ENCODE peak calls at places on chromosome 21, in eight cellular contexts. One of them, this sample, is unnamed.

GRCh38 chr21:18144341-18144740 is 100.3 kb upstream of the CHODL start:
- DNase-seq in fibroblast of pulmonary artery: no peak
- DNase-seq in psoas muscle: no peak
- DNase-seq in heart right ventricle: no peak
- DNase-seq in upper lobe of right lung: no peak
- DNase-seq in right lobe of liver: no peak
- DNase-seq in ascending aorta: no peak
- DNase-seq in MM.1S: no peak
- DNase-seq in this sample: no peak

GRCh38 chr21:33441489-33442477 is 38.0 kb downstream of the TMEM50B start:
- DNase-seq in MM.1S: no peak
- DNase-seq in heart right ventricle: peak
- DNase-seq in fibroblast of pulmonary artery: peak
- DNase-seq in psoas muscle: peak
- DNase-seq in ascending aorta: peak
- DNase-seq in right lobe of liver: no peak
- DNase-seq in upper lobe of right lung: no peak
- DNase-seq in this sample: no peak

GRCh38 chr21:17988038-17988437 is 168.9 kb upstream of the C21orf91 start:
- DNase-seq in psoas muscle: no peak
- DNase-seq in upper lobe of right lung: no peak
- DNase-seq in ascending aorta: no peak
- DNase-seq in right lobe of liver: no peak
- DNase-seq in heart right ventricle: no peak
- DNase-seq in MM.1S: no peak
- DNase-seq in fibroblast of pulmonary artery: no peak
- DNase-seq in this sample: no peak

GRCh38 chr21:28928578-28929124 is 64.0 kb downstream of the LTN1 start:
- DNase-seq in right lobe of liver: no peak
- DNase-seq in heart right ventricle: no peak
- DNase-seq in fibroblast of pulmonary artery: no peak
- DNase-seq in ascending aorta: no peak
- DNase-seq in psoas muscle: no peak
- DNase-seq in upper lobe of right lung: no peak
- DNase-seq in MM.1S: no peak
- DNase-seq in this sample: no peak

GRCh38 chr21:26849428-26850115 is 4.4 kb upstream of the ADAMTS1 start:
- DNase-seq in right lobe of liver: no peak
- DNase-seq in heart right ventricle: peak
- DNase-seq in MM.1S: peak
- DNase-seq in upper lobe of right lung: no peak
- DNase-seq in ascending aorta: no peak
- DNase-seq in psoas muscle: no peak
- DNase-seq in fibroblast of pulmonary artery: peak
- DNase-seq in this sample: no peak

GRCh38 chr21:33121715-33122475 is 52.0 kb downstream of the OLIG1 start:
- DNase-seq in ascending aorta: no peak
- DNase-seq in MM.1S: peak
- DNase-seq in psoas muscle: no peak
- DNase-seq in fibroblast of pulmonary artery: peak
- DNase-seq in heart right ventricle: no peak
- DNase-seq in upper lobe of right lung: no peak
- DNase-seq in right lobe of liver: no peak
- DNase-seq in this sample: no peak

GRCh38 chr21:36155603-36156338 is 853 bp upstream of the DOP1B start:
- DNase-seq in fibroblast of pulmonary artery: no peak
- DNase-seq in MM.1S: no peak
- DNase-seq in ascending aorta: no peak
- DNase-seq in psoas muscle: peak
- DNase-seq in right lobe of liver: no peak
- DNase-seq in upper lobe of right lung: peak
- DNase-seq in heart right ventricle: no peak
- DNase-seq in this sample: no peak

GRCh38 chr21:25658427-25658980 is 19.4 kb downstream of the JAM2 start:
- DNase-seq in psoas muscle: no peak
- DNase-seq in fibroblast of pulmonary artery: no peak
- DNase-seq in MM.1S: no peak
- DNase-seq in right lobe of liver: no peak
- DNase-seq in upper lobe of right lung: no peak
- DNase-seq in ascending aorta: no peak
- DNase-seq in heart right ventricle: no peak
- DNase-seq in this sample: no peak

GRCh38 chr21:36725793-36726386 is 27.0 kb downstream of the SIM2 start:
- DNase-seq in right lobe of liver: peak
- DNase-seq in upper lobe of right lung: peak
- DNase-seq in MM.1S: no peak
- DNase-seq in ascending aorta: no peak
- DNase-seq in fibroblast of pulmonary artery: no peak
- DNase-seq in heart right ventricle: no peak
- DNase-seq in psoas muscle: no peak
- DNase-seq in this sample: peak

GRCh38 chr21:16532841-16533240 is 803.1 kb downstream of the USP25 start:
- DNase-seq in fibroblast of pulmonary artery: peak
- DNase-seq in heart right ventricle: no peak
- DNase-seq in psoas muscle: no peak
- DNase-seq in MM.1S: no peak
- DNase-seq in ascending aorta: no peak
- DNase-seq in upper lobe of right lung: no peak
- DNase-seq in right lobe of liver: no peak
- DNase-seq in this sample: no peak

GRCh38 chr21:38178653-38179503 is 77.9 kb upstream of the KCNJ15 start:
- DNase-seq in fibroblast of pulmonary artery: no peak
- DNase-seq in MM.1S: no peak
- DNase-seq in ascending aorta: no peak
- DNase-seq in upper lobe of right lung: no peak
- DNase-seq in heart right ventricle: no peak
- DNase-seq in right lobe of liver: no peak
- DNase-seq in psoas muscle: no peak
- DNase-seq in this sample: no peak

GRCh38 chr21:18253252-18253651 is 8.6 kb downstream of the CHODL start:
- DNase-seq in psoas muscle: no peak
- DNase-seq in upper lobe of right lung: no peak
- DNase-seq in ascending aorta: no peak
- DNase-seq in right lobe of liver: no peak
- DNase-seq in MM.1S: no peak
- DNase-seq in heart right ventricle: no peak
- DNase-seq in fibroblast of pulmonary artery: no peak
- DNase-seq in this sample: no peak

GRCh38 chr21:39346671-39347327 is 2.1 kb downstream of the HMGN1 start:
- DNase-seq in psoas muscle: no peak
- DNase-seq in MM.1S: no peak
- DNase-seq in right lobe of liver: no peak
- DNase-seq in fibroblast of pulmonary artery: no peak
- DNase-seq in heart right ventricle: no peak
- DNase-seq in upper lobe of right lung: no peak
- DNase-seq in ascending aorta: no peak
- DNase-seq in this sample: no peak

GRCh38 chr21:25572895-25573310 is 34.4 kb downstream of the MRPL39 start:
- DNase-seq in upper lobe of right lung: no peak
- DNase-seq in fibroblast of pulmonary artery: peak
- DNase-seq in psoas muscle: no peak
- DNase-seq in ascending aorta: no peak
- DNase-seq in right lobe of liver: no peak
- DNase-seq in heart right ventricle: no peak
- DNase-seq in MM.1S: peak
- DNase-seq in this sample: no peak

GRCh38 chr21:18741954-18742353 is 338.4 kb upstream of the TMPRSS15 start:
- DNase-seq in MM.1S: no peak
- DNase-seq in right lobe of liver: no peak
- DNase-seq in heart right ventricle: no peak
- DNase-seq in fibroblast of pulmonary artery: no peak
- DNase-seq in ascending aorta: no peak
- DNase-seq in psoas muscle: no peak
- DNase-seq in upper lobe of right lung: no peak
- DNase-seq in this sample: no peak

GRCh38 chr21:35311985-35312384 is 262.9 kb upstream of the RUNX1 start:
- DNase-seq in right lobe of liver: no peak
- DNase-seq in MM.1S: no peak
- DNase-seq in fibroblast of pulmonary artery: no peak
- DNase-seq in psoas muscle: no peak
- DNase-seq in upper lobe of right lung: no peak
- DNase-seq in heart right ventricle: no peak
- DNase-seq in ascending aorta: no peak
- DNase-seq in this sample: no peak

GRCh38 chr21:25586242-25586805 is 21.0 kb downstream of the MRPL39 start:
- DNase-seq in ascending aorta: no peak
- DNase-seq in heart right ventricle: no peak
- DNase-seq in MM.1S: no peak
- DNase-seq in psoas muscle: no peak
- DNase-seq in right lobe of liver: no peak
- DNase-seq in upper lobe of right lung: no peak
- DNase-seq in fibroblast of pulmonary artery: no peak
- DNase-seq in this sample: no peak

GRCh38 chr21:45072166-45072962 is 2.0 kb upstream of the ADARB1 start:
- DNase-seq in ascending aorta: peak
- DNase-seq in heart right ventricle: no peak
- DNase-seq in MM.1S: no peak
- DNase-seq in psoas muscle: no peak
- DNase-seq in right lobe of liver: no peak
- DNase-seq in upper lobe of right lung: no peak
- DNase-seq in fibroblast of pulmonary artery: no peak
- DNase-seq in this sample: peak

GRCh38 chr21:45073301-45074047 is 906 bp upstream of the ADARB1 start:
- DNase-seq in ascending aorta: peak
- DNase-seq in right lobe of liver: no peak
- DNase-seq in MM.1S: no peak
- DNase-seq in heart right ventricle: no peak
- DNase-seq in psoas muscle: peak
- DNase-seq in upper lobe of right lung: peak
- DNase-seq in fibroblast of pulmonary artery: no peak
- DNase-seq in this sample: no peak

GRCh38 chr21:45074048-45074817 is at the start of gene ADARB1:
- DNase-seq in MM.1S: peak
- DNase-seq in psoas muscle: peak
- DNase-seq in upper lobe of right lung: peak
- DNase-seq in heart right ventricle: peak
- DNase-seq in fibroblast of pulmonary artery: peak
- DNase-seq in ascending aorta: peak
- DNase-seq in right lobe of liver: peak
- DNase-seq in this sample: no peak

GRCh38 chr21:45071396-45072165 is 2.8 kb upstream of the ADARB1 start:
- DNase-seq in right lobe of liver: no peak
- DNase-seq in MM.1S: no peak
- DNase-seq in psoas muscle: no peak
- DNase-seq in ascending aorta: no peak
- DNase-seq in upper lobe of right lung: no peak
- DNase-seq in heart right ventricle: no peak
- DNase-seq in fibroblast of pulmonary artery: no peak
- DNase-seq in this sample: peak

DNA sequence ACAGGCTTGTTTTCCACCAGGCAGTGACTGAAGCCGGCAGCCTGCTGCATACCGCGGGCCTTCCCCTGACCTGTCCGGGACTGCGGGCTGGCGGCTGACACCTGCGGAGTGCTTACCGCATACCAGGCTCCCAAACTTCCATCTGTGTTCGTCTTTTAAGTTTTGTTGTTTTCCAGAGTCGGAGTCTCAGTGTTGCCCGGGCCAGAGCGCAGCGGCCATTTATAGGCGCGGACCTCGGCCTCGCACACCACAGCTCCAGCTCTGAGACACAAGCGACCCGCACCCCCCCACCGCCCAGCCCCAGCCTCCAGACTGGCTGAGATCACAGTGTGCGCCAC is 1.4 kb upstream of the ADARB1 start:
- DNase-seq in upper lobe of right lung: no peak
- DNase-seq in right lobe of liver: no peak
- DNase-seq in heart right ventricle: no peak
- DNase-seq in MM.1S: no peak
- DNase-seq in ascending aorta: no peak
- DNase-seq in fibroblast of pulmonary artery: no peak
- DNase-seq in psoas muscle: no peak
- DNase-seq in this sample: no peak
- H3K4me3 ChIP-seq in upper lobe of right lung: peak
- H3K4me3 ChIP-seq in right lobe of liver: no peak
- H3K4me3 ChIP-seq in heart right ventricle: no peak
- H3K4me3 ChIP-seq in MM.1S: no peak
- H3K4me3 ChIP-seq in ascending aorta: no peak
- H3K4me3 ChIP-seq in fibroblast of pulmonary artery: no peak
- H3K4me3 ChIP-seq in psoas muscle: peak
- H3K4me3 ChIP-seq in this sample: no peak

DNA sequence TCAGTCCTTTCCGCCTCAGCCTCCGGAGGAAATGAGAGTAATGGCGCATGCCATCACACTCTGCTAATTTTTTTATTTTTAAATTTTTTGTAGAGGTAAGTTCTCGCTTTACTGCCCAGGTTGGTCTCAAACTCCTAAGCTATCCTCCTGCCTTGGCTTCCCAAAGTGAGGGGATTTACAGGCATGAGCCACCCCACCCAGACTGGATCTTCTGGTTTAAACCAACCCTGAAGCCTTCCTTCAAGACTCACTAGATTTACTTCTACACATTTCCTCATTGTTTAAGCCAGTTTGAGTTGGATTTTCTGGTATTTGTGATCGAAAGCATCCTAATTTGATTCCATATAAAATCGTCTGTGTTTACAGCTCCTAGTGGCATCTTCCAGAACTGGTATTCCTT is 23.1 kb upstream of the SCAF4 start:
- DNase-seq in ascending aorta: no peak
- DNase-seq in heart right ventricle: no peak
- DNase-seq in fibroblast of pulmonary artery: no peak
- DNase-seq in right lobe of liver: no peak
- DNase-seq in upper lobe of right lung: no peak
- DNase-seq in psoas muscle: no peak
- DNase-seq in MM.1S: no peak
- DNase-seq in this sample: no peak
- TF ChIP-seq CTCF in ascending aorta: no peak
- TF ChIP-seq CTCF in heart right ventricle: no peak
- TF ChIP-seq CTCF in fibroblast of pulmonary artery: no peak
- TF ChIP-seq CTCF in right lobe of liver: no peak
- TF ChIP-seq CTCF in upper lobe of right lung: no peak
- TF ChIP-seq CTCF in psoas muscle: no peak
- TF ChIP-seq CTCF in MM.1S: no peak
- TF ChIP-seq CTCF in this sample: no peak

GRCh38 chr21:41953249-41953830 is 478 bp downstream of the C2CD2 start:
- DNase-seq in MM.1S: no peak
- DNase-seq in ascending aorta: no peak
- DNase-seq in right lobe of liver: no peak
- DNase-seq in heart right ventricle: no peak
- DNase-seq in psoas muscle: peak
- DNase-seq in upper lobe of right lung: peak
- DNase-seq in fibroblast of pulmonary artery: no peak
- DNase-seq in this sample: no peak
- H3K4me3 ChIP-seq in MM.1S: peak
- H3K4me3 ChIP-seq in ascending aorta: peak
- H3K4me3 ChIP-seq in right lobe of liver: peak
- H3K4me3 ChIP-seq in heart right ventricle: peak
- H3K4me3 ChIP-seq in psoas muscle: peak
- H3K4me3 ChIP-seq in upper lobe of right lung: peak
- H3K4me3 ChIP-seq in fibroblast of pulmonary artery: peak
- H3K4me3 ChIP-seq in this sample: peak

DNA sequence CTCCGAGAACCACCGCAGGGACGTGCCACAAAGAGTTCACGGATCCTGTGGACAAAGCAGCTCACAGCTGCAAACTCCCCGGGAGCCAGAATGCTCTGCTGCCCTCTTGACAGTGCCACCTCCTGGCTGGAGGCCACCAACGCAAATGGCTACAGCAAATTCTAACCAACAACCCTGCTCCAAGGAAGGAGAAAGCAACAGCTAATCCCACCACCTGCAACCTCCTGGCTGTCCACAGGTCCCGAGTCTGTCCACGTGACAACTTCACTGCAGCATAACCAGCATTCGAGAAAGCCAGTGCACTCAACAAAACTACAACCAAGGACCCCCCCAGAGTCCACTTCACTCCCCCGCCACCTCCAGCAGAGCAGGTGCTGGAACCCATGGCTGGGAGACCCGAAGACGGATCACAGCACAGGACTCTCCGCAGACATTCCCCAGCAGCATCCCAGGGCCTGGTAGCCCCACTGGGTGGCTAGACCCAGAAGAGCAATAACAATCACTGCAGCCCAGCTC is 17.3 kb downstream of the POFUT2 start:
- DNase-seq in MM.1S: no peak
- DNase-seq in fibroblast of pulmonary artery: no peak
- DNase-seq in heart right ventricle: no peak
- DNase-seq in ascending aorta: peak
- DNase-seq in upper lobe of right lung: no peak
- DNase-seq in right lobe of liver: peak
- DNase-seq in psoas muscle: no peak
- DNase-seq in this sample: no peak
- TF ChIP-seq CTCF in MM.1S: peak
- TF ChIP-seq CTCF in fibroblast of pulmonary artery: peak
- TF ChIP-seq CTCF in heart right ventricle: no peak
- TF ChIP-seq CTCF in ascending aorta: no peak
- TF ChIP-seq CTCF in upper lobe of right lung: peak
- TF ChIP-seq CTCF in right lobe of liver: peak
- TF ChIP-seq CTCF in psoas muscle: no peak
- TF ChIP-seq CTCF in this sample: no peak